ENCODE peak calls at places on chromosomes 16 and 17, in five cellular contexts. One of them, this sample, is unnamed.

GRCh38 chr16:73015612-73016487 is 32.1 kb downstream of the ZFHX3 start:
- DNase-seq in endothelial cell: no peak
- DNase-seq in dorsolateral prefrontal cortex: no peak
- DNase-seq in AG10803: no peak
- DNase-seq in IMR-90: no peak
- DNase-seq in this sample: no peak

GRCh38 chr16:28133666-28134065 is 70.2 kb upstream of the GSG1L start:
- DNase-seq in AG10803: no peak
- DNase-seq in endothelial cell: no peak
- DNase-seq in IMR-90: no peak
- DNase-seq in dorsolateral prefrontal cortex: peak; percentile 60
- DNase-seq in this sample: no peak

GRCh38 chr16:89723279-89724250 is 2.2 kb downstream of the ZNF276 start:
- DNase-seq in IMR-90: peak; percentile 14
- DNase-seq in dorsolateral prefrontal cortex: peak; percentile 96
- DNase-seq in endothelial cell: no peak
- DNase-seq in AG10803: peak; percentile 29
- DNase-seq in this sample: no peak

GRCh38 chr17:27896656-27897055 is 3.5 kb upstream of the LYRM9 start:
- DNase-seq in AG10803: no peak
- DNase-seq in endothelial cell: no peak
- DNase-seq in IMR-90: no peak
- DNase-seq in dorsolateral prefrontal cortex: no peak
- DNase-seq in this sample: no peak

GRCh38 chr16:73232555-73233422 is 184.9 kb upstream of the ZFHX3 start:
- DNase-seq in AG10803: peak; percentile 54
- DNase-seq in endothelial cell: no peak
- DNase-seq in dorsolateral prefrontal cortex: peak; percentile 60
- DNase-seq in IMR-90: peak; percentile 100
- DNase-seq in this sample: peak; percentile 78

GRCh38 chr16:87487361-87487924 is 5.4 kb downstream of the ZCCHC14 start:
- DNase-seq in IMR-90: no peak
- DNase-seq in endothelial cell: no peak
- DNase-seq in dorsolateral prefrontal cortex: peak; percentile 59
- DNase-seq in AG10803: peak; percentile 55
- DNase-seq in this sample: no peak

GRCh38 chr17:41895617-41896016 is 23.1 kb downstream of the ACLY start:
- DNase-seq in dorsolateral prefrontal cortex: no peak
- DNase-seq in AG10803: peak; percentile 70
- DNase-seq in endothelial cell: no peak
- DNase-seq in IMR-90: peak; percentile 27
- DNase-seq in this sample: peak; percentile 16

GRCh38 chr17:37106049-37106448 is 157.3 kb downstream of the AATF start:
- DNase-seq in endothelial cell: no peak
- DNase-seq in IMR-90: no peak
- DNase-seq in dorsolateral prefrontal cortex: no peak
- DNase-seq in AG10803: no peak
- DNase-seq in this sample: no peak

GRCh38 chr16:47460301-47460754 is 535 bp downstream of the ITFG1 start:
- DNase-seq in AG10803: peak; percentile 16
- DNase-seq in endothelial cell: no peak
- DNase-seq in IMR-90: no peak
- DNase-seq in dorsolateral prefrontal cortex: no peak
- DNase-seq in this sample: no peak

GRCh38 chr17:49980703-49981197 is 11.8 kb downstream of the DLX4 start:
- DNase-seq in endothelial cell: no peak
- DNase-seq in dorsolateral prefrontal cortex: no peak
- DNase-seq in AG10803: no peak
- DNase-seq in IMR-90: no peak
- DNase-seq in this sample: no peak

GRCh38 chr17:41806685-41807445 is 4.9 kb downstream of the P3H4 start:
- DNase-seq in dorsolateral prefrontal cortex: no peak
- DNase-seq in IMR-90: no peak
- DNase-seq in endothelial cell: no peak
- DNase-seq in AG10803: no peak
- DNase-seq in this sample: no peak

GRCh38 chr17:57561072-57561861 is 183.8 kb downstream of the CCDC182 start:
- DNase-seq in dorsolateral prefrontal cortex: no peak
- DNase-seq in AG10803: no peak
- DNase-seq in IMR-90: no peak
- DNase-seq in endothelial cell: no peak
- DNase-seq in this sample: no peak

GRCh38 chr17:13537211-13537610 is 64.5 kb downstream of the HS3ST3A1 start:
- DNase-seq in endothelial cell: no peak
- DNase-seq in IMR-90: no peak
- DNase-seq in AG10803: no peak
- DNase-seq in dorsolateral prefrontal cortex: no peak
- DNase-seq in this sample: no peak

GRCh38 chr16:4750896-4751295 is 16.1 kb downstream of the ZNF500 start:
- DNase-seq in AG10803: no peak
- DNase-seq in IMR-90: no peak
- DNase-seq in endothelial cell: no peak
- DNase-seq in dorsolateral prefrontal cortex: no peak
- DNase-seq in this sample: no peak

GRCh38 chr17:5418858-5419355 is 555 bp downstream of the NUP88 start:
- DNase-seq in dorsolateral prefrontal cortex: no peak
- DNase-seq in AG10803: no peak
- DNase-seq in endothelial cell: no peak
- DNase-seq in IMR-90: peak; percentile 39
- DNase-seq in this sample: peak; percentile 22

GRCh38 chr16:50193594-50193993 is 40.5 kb downstream of the TENT4B start:
- DNase-seq in dorsolateral prefrontal cortex: no peak
- DNase-seq in endothelial cell: no peak
- DNase-seq in IMR-90: peak; percentile 16
- DNase-seq in AG10803: peak; percentile 49
- DNase-seq in this sample: no peak

GRCh38 chr16:50195756-50196155 is 42.6 kb downstream of the TENT4B start:
- DNase-seq in dorsolateral prefrontal cortex: no peak
- DNase-seq in IMR-90: peak; percentile 32
- DNase-seq in AG10803: no peak
- DNase-seq in endothelial cell: no peak
- DNase-seq in this sample: no peak

GRCh38 chr16:50196736-50197135 is 43.6 kb downstream of the TENT4B start:
- DNase-seq in dorsolateral prefrontal cortex: no peak
- DNase-seq in IMR-90: peak; percentile 41
- DNase-seq in endothelial cell: no peak
- DNase-seq in AG10803: peak; percentile 81
- DNase-seq in this sample: no peak

GRCh38 chr16:50197582-50197981 is 44.5 kb downstream of the TENT4B start:
- DNase-seq in AG10803: no peak
- DNase-seq in endothelial cell: no peak
- DNase-seq in dorsolateral prefrontal cortex: no peak
- DNase-seq in IMR-90: no peak
- DNase-seq in this sample: no peak

GRCh38 chr16:50195276-50195675 is 42.2 kb downstream of the TENT4B start:
- DNase-seq in IMR-90: peak; percentile 72
- DNase-seq in dorsolateral prefrontal cortex: no peak
- DNase-seq in endothelial cell: no peak
- DNase-seq in AG10803: peak; percentile 63
- DNase-seq in this sample: peak; percentile 63
- TF ChIP-seq CTCF in IMR-90: no peak
- TF ChIP-seq CTCF in dorsolateral prefrontal cortex: no peak
- TF ChIP-seq CTCF in endothelial cell: no peak
- TF ChIP-seq CTCF in AG10803: no peak
- TF ChIP-seq CTCF in this sample: no peak

DNA sequence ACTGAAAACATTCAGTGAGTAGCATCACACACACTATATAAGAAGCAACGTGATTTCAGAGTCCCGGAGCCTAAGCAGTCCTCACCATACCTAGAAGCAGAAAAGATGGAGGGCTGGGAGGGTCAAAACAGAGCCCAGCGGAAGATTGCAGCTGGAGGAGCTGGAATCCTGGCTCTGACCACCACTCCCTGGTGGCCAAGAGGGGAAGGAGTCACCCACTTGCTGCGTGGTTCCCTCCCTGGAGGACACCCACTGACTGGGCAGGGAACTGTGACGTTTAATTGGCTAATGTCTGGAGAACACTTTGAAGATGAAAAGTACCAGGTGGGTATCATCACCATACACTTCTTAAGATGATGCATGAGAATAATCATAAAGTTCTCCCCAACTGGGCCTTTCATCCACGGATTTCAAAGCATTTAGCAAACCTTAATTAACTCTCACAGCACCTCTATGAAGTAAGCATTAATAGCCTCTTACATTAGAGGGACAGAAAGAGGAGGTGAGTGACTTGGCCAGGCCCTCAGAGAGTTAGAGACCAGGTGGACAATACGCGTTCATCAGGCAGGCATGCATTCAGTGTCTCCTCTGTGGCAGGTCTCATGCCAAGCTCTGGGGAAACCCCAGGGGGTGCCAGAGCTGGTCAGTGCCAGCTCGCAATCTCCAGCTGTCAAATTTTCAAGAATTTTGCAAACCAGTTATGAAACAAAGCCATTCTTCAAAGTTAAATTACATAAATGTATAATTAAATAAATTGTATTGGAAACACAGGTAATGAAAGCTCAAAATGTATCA is 137.9 kb downstream of the AXIN2 start:
- DNase-seq in IMR-90: no peak
- DNase-seq in AG10803: no peak
- DNase-seq in dorsolateral prefrontal cortex: no peak
- DNase-seq in endothelial cell: no peak
- DNase-seq in this sample: no peak
- TF ChIP-seq CTCF in IMR-90: no peak
- TF ChIP-seq CTCF in AG10803: no peak
- TF ChIP-seq CTCF in dorsolateral prefrontal cortex: no peak
- TF ChIP-seq CTCF in endothelial cell: no peak
- TF ChIP-seq CTCF in this sample: no peak

GRCh38 chr16:56728027-56728426 is 1.9 kb upstream of the NUP93 start:
- DNase-seq in endothelial cell: no peak
- DNase-seq in AG10803: no peak
- DNase-seq in dorsolateral prefrontal cortex: no peak
- DNase-seq in IMR-90: no peak
- DNase-seq in this sample: no peak

GRCh38 chr16:56729351-56729735 is 586 bp upstream of the NUP93 start:
- DNase-seq in dorsolateral prefrontal cortex: no peak
- DNase-seq in AG10803: no peak
- DNase-seq in endothelial cell: no peak
- DNase-seq in IMR-90: no peak
- DNase-seq in this sample: no peak

GRCh38 chr16:56732832-56733231 is 2.9 kb downstream of the NUP93 start:
- DNase-seq in dorsolateral prefrontal cortex: no peak
- DNase-seq in IMR-90: no peak
- DNase-seq in AG10803: no peak
- DNase-seq in endothelial cell: no peak
- DNase-seq in this sample: no peak

GRCh38 chr16:56732366-56732765 is 2.4 kb downstream of the NUP93 start:
- DNase-seq in endothelial cell: no peak
- DNase-seq in AG10803: no peak
- DNase-seq in IMR-90: no peak
- DNase-seq in dorsolateral prefrontal cortex: no peak
- DNase-seq in this sample: no peak

GRCh38 chr16:56729736-56730662 is at the start of gene NUP93:
- DNase-seq in AG10803: peak; percentile 91
- DNase-seq in IMR-90: peak; percentile 90
- DNase-seq in endothelial cell: peak; percentile 89
- DNase-seq in dorsolateral prefrontal cortex: peak; percentile 93
- DNase-seq in this sample: peak; percentile 85
- TF ChIP-seq CTCF in AG10803: peak; percentile 7
- TF ChIP-seq CTCF in IMR-90: no peak
- TF ChIP-seq CTCF in endothelial cell: no peak
- TF ChIP-seq CTCF in dorsolateral prefrontal cortex: peak; percentile 39
- TF ChIP-seq CTCF in this sample: no peak

GRCh38 chr17:9004132-9004960 is 17.0 kb upstream of the NTN1 start:
- DNase-seq in endothelial cell: peak; percentile 23
- DNase-seq in IMR-90: no peak
- DNase-seq in dorsolateral prefrontal cortex: no peak
- DNase-seq in AG10803: no peak
- DNase-seq in this sample: no peak

GRCh38 chr17:9002236-9002609 is 19.1 kb upstream of the NTN1 start:
- DNase-seq in IMR-90: no peak
- DNase-seq in AG10803: no peak
- DNase-seq in endothelial cell: no peak
- DNase-seq in dorsolateral prefrontal cortex: peak; percentile 49
- DNase-seq in this sample: no peak

GRCh38 chr17:9001539-9001938 is 19.8 kb upstream of the NTN1 start:
- DNase-seq in dorsolateral prefrontal cortex: no peak
- DNase-seq in AG10803: no peak
- DNase-seq in IMR-90: no peak
- DNase-seq in endothelial cell: no peak
- DNase-seq in this sample: no peak

GRCh38 chr17:9003355-9004131 is 17.8 kb upstream of the NTN1 start:
- DNase-seq in AG10803: no peak
- DNase-seq in dorsolateral prefrontal cortex: no peak
- DNase-seq in endothelial cell: peak; percentile 31
- DNase-seq in IMR-90: no peak
- DNase-seq in this sample: no peak

GRCh38 chr17:9002610-9003354 is 18.5 kb upstream of the NTN1 start:
- DNase-seq in endothelial cell: peak; percentile 66
- DNase-seq in dorsolateral prefrontal cortex: no peak
- DNase-seq in IMR-90: no peak
- DNase-seq in AG10803: no peak
- DNase-seq in this sample: no peak
- TF ChIP-seq CTCF in endothelial cell: no peak
- TF ChIP-seq CTCF in dorsolateral prefrontal cortex: no peak
- TF ChIP-seq CTCF in IMR-90: no peak
- TF ChIP-seq CTCF in AG10803: no peak
- TF ChIP-seq CTCF in this sample: no peak